ENCODE peak calls at places on chromosomes 1 and 21, in six cellular contexts. M, B, E, X, I and L are unnamed samples. For H3K4me1 and H3K27me3, the result is how much of the 10 kb centered on the place peaks cover.

GRCh38 chr1:103111926-103112325 is 3.6 kb upstream of the COL11A1 start:
- DNase-seq in M (no peak), B (no peak), E (no peak), X (no peak), I (no peak), L (no peak)

GRCh38 chr1:181094813-181095212 is 6.3 kb downstream of the IER5 start:
- DNase-seq in M (no peak), B (no peak), E (no peak), X (no peak), I (no peak), L (no peak)

GRCh38 chr1:94929351-94929814 is 2.5 kb upstream of the CNN3 start:
- DNase-seq in M (no peak), B (no peak), E (no peak), X (no peak), I (no peak), L (peak)

GRCh38 chr1:185916866-185917265 is 182.7 kb downstream of the HMCN1 start:
- DNase-seq in M (no peak), B (no peak), E (no peak), X (no peak), I (no peak), L (no peak)

GRCh38 chr1:209428241-209428921 is 155.1 kb upstream of the CAMK1G start:
- DNase-seq in M (no peak), B (no peak), E (no peak), X (no peak), I (no peak), L (no peak)

GRCh38 chr1:189369612-189370011 is 1108.1 kb downstream of the BRINP3 start:
- DNase-seq in M (no peak), B (no peak), E (no peak), X (no peak), I (no peak), L (no peak)

GRCh38 chr1:53069265-53069662 is 7.3 kb downstream of the PODN start:
- DNase-seq in M (no peak), B (no peak), E (peak), X (no peak), I (no peak), L (no peak)

GRCh38 chr21:36320421-36321324 is 676 bp downstream of the MORC3 start:
- DNase-seq in M (no peak), B (peak), E (peak), X (peak), I (peak), L (peak)

GRCh38 chr1:155120253-155120652 is 7.4 kb upstream of the EFNA1 start:
- DNase-seq in M (no peak), B (no peak), E (no peak), X (no peak), I (no peak), L (peak)

GRCh38 chr1:214551052-214551435 is 358 bp downstream of the PTPN14 start:
- DNase-seq in M (no peak), B (peak), E (peak), X (peak), I (no peak), L (peak)

GRCh38 chr1:38962560-38962959 is 20.9 kb upstream of the RHBDL2 start:
- DNase-seq in M (no peak), B (no peak), E (no peak), X (no peak), I (no peak), L (no peak)

GRCh38 chr1:38964140-38964548 is 22.5 kb upstream of the RHBDL2 start:
- DNase-seq in M (no peak), B (no peak), E (no peak), X (no peak), I (peak), L (no peak)

GRCh38 chr1:38958967-38959366 is 17.3 kb upstream of the RHBDL2 start:
- DNase-seq in M (no peak), B (no peak), E (no peak), X (no peak), I (no peak), L (no peak)

GRCh38 chr1:38962113-38962512 is 20.5 kb upstream of the RHBDL2 start:
- DNase-seq in M (no peak), B (no peak), E (no peak), X (no peak), I (no peak), L (no peak)
- H3K4me1 ChIP-seq in M (under half), B (under half), E (under half), X (under half), I (under half), L (under half)

DNA sequence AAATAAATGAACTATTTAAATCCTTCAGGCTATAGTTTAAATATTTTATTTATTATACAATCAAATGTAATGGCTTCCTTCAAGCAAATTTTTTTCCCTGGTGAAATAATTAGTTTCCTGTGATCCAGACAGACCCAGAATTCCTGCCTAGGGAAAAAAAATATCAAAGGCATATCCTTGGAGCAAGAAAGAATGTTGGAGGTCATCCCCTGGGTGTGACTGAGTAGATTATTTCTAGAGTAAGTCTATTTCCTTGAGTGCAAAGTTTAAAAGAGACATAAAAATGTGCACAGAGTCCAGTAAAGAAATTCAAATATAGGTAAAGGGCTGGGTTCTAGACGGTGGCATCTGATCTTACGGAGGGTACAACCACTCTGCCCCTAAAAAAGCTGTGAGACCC is 32.2 kb upstream of the SAMD13 start:
- DNase-seq in M (no peak), B (no peak), E (no peak), X (no peak), I (no peak), L (peak)
- H3K4me3 ChIP-seq in M (no peak), B (no peak), E (no peak), X (no peak), I (no peak), L (no peak)

GRCh38 chr1:12046749-12047119 is 16.4 kb upstream of the TNFRSF8 start:
- DNase-seq in M (no peak), B (no peak), E (no peak), X (no peak), I (no peak), L (no peak)
- H3K27me3 ChIP-seq in M (under half), B (under half), E (under half), X (under half), I (under half), L (under half)

DNA sequence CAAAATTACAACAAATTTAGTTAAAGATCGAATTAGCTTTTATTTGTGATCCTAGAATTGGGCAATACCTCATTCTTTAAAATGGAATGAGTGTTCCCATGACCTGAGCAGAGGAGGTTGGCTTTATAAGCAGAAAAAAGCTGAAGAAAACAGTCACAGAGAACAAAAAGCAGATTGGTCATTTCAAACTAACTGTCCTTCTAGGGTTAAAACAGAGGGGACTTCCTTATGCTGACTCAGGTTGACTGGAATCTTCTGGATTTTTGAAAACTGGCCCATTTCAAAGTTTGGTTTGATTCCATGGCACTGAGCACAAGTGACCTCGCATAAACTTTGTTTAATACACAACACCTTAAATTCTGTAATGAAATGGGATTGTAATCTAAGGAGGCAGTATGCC is 17.6 kb downstream of the NFASC start:
- DNase-seq in M (no peak), B (no peak), E (no peak), X (no peak), I (no peak), L (no peak)
- H3K4me1 ChIP-seq in M (under half), B (under half), E (under half), X (under half), I (under half), L (under half)

DNA sequence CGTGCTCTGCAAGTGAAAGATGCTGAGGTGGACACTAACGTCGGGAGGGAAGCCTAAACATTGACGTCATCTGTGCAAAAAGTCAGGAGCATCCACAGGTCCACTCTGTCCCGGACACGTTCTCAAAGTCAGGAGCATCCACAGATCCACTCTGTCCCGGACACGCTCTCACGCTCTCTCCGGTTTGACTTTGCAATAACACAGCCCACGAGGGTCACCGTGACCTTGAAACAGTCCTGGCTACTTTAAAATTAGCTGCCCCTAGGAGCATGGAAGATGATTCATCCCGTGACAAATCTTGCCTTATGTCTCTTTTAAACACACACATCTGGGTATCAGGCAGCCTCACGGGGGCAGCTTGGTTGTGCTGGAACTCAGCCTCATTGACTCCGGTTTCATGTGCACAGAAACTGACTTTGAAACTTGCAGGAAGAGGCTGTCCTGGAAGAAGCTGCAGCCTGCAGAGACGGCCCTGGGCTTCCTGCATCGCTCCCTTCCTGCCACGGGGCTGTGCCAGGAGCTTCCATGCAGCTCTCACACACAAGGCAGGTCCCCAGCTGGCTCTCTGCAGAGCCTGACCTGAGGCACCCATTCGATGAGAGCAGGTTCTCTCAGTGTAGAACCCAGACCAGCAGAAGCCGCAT is 18.1 kb upstream of the COL18A1 start:
- DNase-seq in M (peak), B (peak), E (peak), X (peak), I (no peak), L (no peak)
- H3K4me3 ChIP-seq in M (no peak), B (no peak), E (no peak), X (no peak), I (no peak), L (no peak)

DNA sequence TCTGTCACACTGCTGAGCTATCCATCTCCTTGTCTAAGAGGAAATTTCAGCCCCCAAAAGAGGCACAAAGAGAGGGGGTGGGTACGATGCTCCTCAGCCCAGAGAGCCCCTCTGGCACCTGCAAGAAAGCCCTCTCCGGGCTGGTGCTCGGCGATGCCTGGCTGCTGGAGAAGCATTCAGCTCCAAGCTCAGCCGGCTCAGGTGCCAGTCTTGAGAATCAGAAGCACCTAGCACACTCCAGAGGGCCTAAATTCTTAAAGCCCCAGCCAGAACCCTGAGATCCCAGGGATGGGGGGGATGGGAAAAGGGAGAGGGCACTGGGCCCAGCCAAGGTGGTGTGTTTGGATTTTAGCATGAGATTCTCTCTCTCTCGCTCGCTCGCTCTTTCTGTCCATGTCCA is 2.9 kb downstream of the GRIK3 start:
- DNase-seq in M (no peak), B (no peak), E (no peak), X (no peak), I (no peak), L (no peak)
- H3K27me3 ChIP-seq in M (under half), B (half or more), E (under half), X (half or more), I (under half), L (under half)

DNA sequence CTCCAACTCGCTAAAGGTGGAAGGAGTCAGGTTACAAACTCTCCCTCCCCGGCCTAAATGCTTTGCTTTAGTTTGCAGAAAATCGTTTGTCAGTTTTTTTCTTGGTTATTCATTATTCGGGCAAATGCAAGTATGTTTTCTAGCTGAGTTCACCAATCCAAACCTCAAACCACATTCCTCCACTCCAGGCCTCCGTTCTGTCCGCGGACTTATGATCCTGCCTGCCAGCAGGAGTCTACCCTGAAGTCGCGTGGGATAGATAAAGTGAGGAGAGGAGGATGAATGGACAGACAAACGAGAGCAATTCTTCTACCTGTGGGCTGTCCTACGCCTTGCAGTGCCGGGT is 1.3 kb downstream of the ADAMTS1 start:
- DNase-seq in M (no peak), B (no peak), E (no peak), X (no peak), I (no peak), L (no peak)
- H3K4me1 ChIP-seq in M (under half), B (under half), E (under half), X (under half), I (under half), L (under half)